ENCODE peak calls at places on chromosome 13, in seven cellular contexts. J is mucosa of descending colon, R is activated B cell treated with CpG ODN at 0.5 μM for 24 hours, G is hepatocyte, Q is kidney epithelial cell, P is vagina, Z is endodermal cell. D is an unnamed sample.

GRCh38 chr13:32901994-32902780 is 114.0 kb upstream of the KL start:
- DNase-seq in G (no peak), J (no peak), P (no peak), Z (no peak), Q (no peak), R (no peak), D (no peak)

GRCh38 chr13:21152251-21152899 is 24.0 kb downstream of the SKA3 start:
- DNase-seq in P (no peak), Z (peak), G (no peak), J (no peak), Q (no peak), R (no peak), D (no peak)

GRCh38 chr13:80572308-80572676 is 231.4 kb upstream of the SPRY2 start:
- DNase-seq in J (no peak), G (no peak), P (no peak), Z (no peak), Q (no peak), R (no peak), D (no peak)

GRCh38 chr13:35789335-35790166 is 313.1 kb upstream of the MAB21L1 start:
- DNase-seq in J (no peak), G (peak), R (no peak), P (no peak), Q (peak), Z (no peak), D (no peak)

GRCh38 chr13:106599875-106600797 is 32.2 kb upstream of the ARGLU1 start:
- DNase-seq in Q (no peak), Z (no peak), R (no peak), J (no peak), P (no peak), G (peak), D (no peak)

GRCh38 chr13:28429096-28429495 is 65.8 kb downstream of the FLT1 start:
- DNase-seq in J (no peak), P (no peak), G (no peak), Z (no peak), R (no peak), Q (no peak), D (no peak)

GRCh38 chr13:85386424-85386823 is 412.8 kb downstream of the SLITRK6 start:
- DNase-seq in J (no peak), Q (peak), Z (no peak), P (no peak), R (no peak), G (no peak), D (no peak)

GRCh38 chr13:80477641-80478443 is 136.9 kb upstream of the SPRY2 start:
- DNase-seq in J (no peak), Z (no peak), G (peak), P (no peak), R (no peak), Q (no peak), D (no peak)

GRCh38 chr13:29961036-29961685 is 110.7 kb upstream of the UBL3 start:
- DNase-seq in P (no peak), Q (no peak), J (no peak), Z (no peak), R (no peak), G (no peak), D (no peak)

GRCh38 chr13:106063591-106064308 is 471.7 kb downstream of the EFNB2 start:
- DNase-seq in R (no peak), Z (no peak), Q (no peak), J (no peak), P (no peak), G (no peak), D (no peak)

GRCh38 chr13:93004919-93005318 is 221.7 kb upstream of the GPC6 start:
- DNase-seq in R (no peak), Q (no peak), J (no peak), G (no peak), P (no peak), Z (peak), D (no peak)

GRCh38 chr13:88800505-88800904 is 1129.3 kb downstream of the SLITRK5 start:
- DNase-seq in G (no peak), Q (no peak), P (no peak), Z (no peak), J (no peak), R (no peak), D (no peak)

GRCh38 chr13:44116562-44117315 is 237.0 kb downstream of the LACC1 start:
- DNase-seq in R (no peak), P (no peak), Q (no peak), G (no peak), Z (peak), J (no peak), D (no peak)

GRCh38 chr13:94556646-94557045 is 39.3 kb downstream of the TGDS start:
- DNase-seq in R (no peak), Z (no peak), G (no peak), P (no peak), J (no peak), Q (no peak), D (no peak)

GRCh38 chr13:73451120-73452029 is 392.6 kb downstream of the KLF5 start:
- DNase-seq in P (no peak), J (peak), Z (no peak), G (peak), Q (no peak), R (no peak), D (no peak)

GRCh38 chr13:35917942-35918645 is 213.1 kb downstream of the DCLK1 start:
- DNase-seq in G (no peak), R (no peak), P (no peak), J (no peak), Q (no peak), Z (no peak), D (no peak)

GRCh38 chr13:33782631-33783030 is 35.3 kb upstream of the RFC3 start:
- DNase-seq in G (no peak), Q (no peak), R (no peak), J (no peak), P (no peak), Z (no peak), D (no peak)

GRCh38 chr13:71879129-71879535 is 12.1 kb upstream of the DACH1 start:
- DNase-seq in Z (peak), P (no peak), J (no peak), G (peak), Q (no peak), R (no peak), D (no peak)

GRCh38 chr13:105991622-105992254 is 543.7 kb downstream of the EFNB2 start:
- DNase-seq in P (peak), R (no peak), Z (no peak), G (no peak), J (no peak), Q (no peak), D (no peak)

GRCh38 chr13:44932850-44933251 is 56.4 kb downstream of the NUFIP1 start:
- DNase-seq in G (no peak), R (no peak), Z (peak), J (no peak), Q (no peak), P (no peak), D (no peak)

GRCh38 chr13:79309690-79310089 is 96.4 kb downstream of the RBM26 start:
- DNase-seq in J (no peak), Z (no peak), Q (no peak), G (no peak), R (no peak), P (no peak), D (no peak)

GRCh38 chr13:27472941-27473340 is 22.6 kb upstream of the MTIF3 start:
- DNase-seq in P (peak), R (no peak), Q (no peak), G (no peak), J (no peak), Z (no peak), D (no peak)

GRCh38 chr13:59960683-59961082 is 203.0 kb downstream of the DIAPH3 start:
- DNase-seq in Z (no peak), J (no peak), G (no peak), P (no peak), Q (no peak), R (no peak), D (no peak)

GRCh38 chr13:109126973-109127615 is 497.7 kb downstream of the MYO16 start:
- DNase-seq in J (no peak), Z (no peak), Q (no peak), P (no peak), G (no peak), R (no peak), D (no peak)

GRCh38 chr13:44299544-44299943 is 74.1 kb upstream of the SERP2 start:
- DNase-seq in R (no peak), P (no peak), Q (no peak), G (no peak), Z (no peak), J (no peak), D (no peak)

GRCh38 chr13:99382428-99383133 is 75.4 kb upstream of the GPR183 start:
- DNase-seq in Z (peak), J (peak), R (no peak), P (peak), Q (no peak), G (no peak), D (no peak)

GRCh38 chr13:95641961-95642621 is 2.4 kb downstream of the DZIP1 start:
- DNase-seq in Q (no peak), P (no peak), G (peak), J (peak), Z (peak), R (no peak), D (no peak)

GRCh38 chr13:44605711-44606110 is 29.6 kb upstream of the TSC22D1 start:
- DNase-seq in R (no peak), J (no peak), G (no peak), Z (no peak), Q (no peak), P (no peak), D (no peak)

GRCh38 chr13:109036091-109036490 is 406.7 kb downstream of the MYO16 start:
- DNase-seq in G (no peak), Z (no peak), P (no peak), J (no peak), Q (no peak), R (no peak), D (no peak)

GRCh38 chr13:97710797-97711196 is 242.7 kb upstream of the IPO5 start:
- DNase-seq in P (no peak), G (no peak), Z (no peak), J (no peak), Q (no peak), R (no peak), D (no peak)

DNA sequence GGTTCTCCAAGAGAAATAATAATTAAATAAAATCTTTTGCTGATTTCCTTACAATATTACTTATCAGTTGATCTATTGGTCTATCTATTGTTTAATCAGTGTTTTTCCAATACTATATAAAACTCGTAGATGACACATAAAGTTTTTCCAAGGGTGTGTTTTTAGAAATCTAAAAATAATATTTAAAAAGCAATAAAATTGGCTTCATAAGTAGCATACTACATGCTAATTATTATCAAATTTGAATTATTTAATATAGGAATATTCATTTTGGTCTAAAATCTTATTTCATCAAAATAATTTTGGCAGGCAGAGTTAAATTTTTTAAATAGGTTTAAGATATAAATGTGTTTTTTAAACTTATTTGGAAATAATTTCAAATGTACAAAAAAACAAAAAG is 49.4 kb upstream of the MIR17HG start:
- DNase-seq in P (no peak), G (no peak), Z (no peak), R (no peak), Q (no peak), J (no peak), D (no peak)
- TF ChIP-seq CTCF in P (no peak), G (no peak), Z (no peak), R (no peak), Q (no peak), J (no peak), D (no peak)

DNA sequence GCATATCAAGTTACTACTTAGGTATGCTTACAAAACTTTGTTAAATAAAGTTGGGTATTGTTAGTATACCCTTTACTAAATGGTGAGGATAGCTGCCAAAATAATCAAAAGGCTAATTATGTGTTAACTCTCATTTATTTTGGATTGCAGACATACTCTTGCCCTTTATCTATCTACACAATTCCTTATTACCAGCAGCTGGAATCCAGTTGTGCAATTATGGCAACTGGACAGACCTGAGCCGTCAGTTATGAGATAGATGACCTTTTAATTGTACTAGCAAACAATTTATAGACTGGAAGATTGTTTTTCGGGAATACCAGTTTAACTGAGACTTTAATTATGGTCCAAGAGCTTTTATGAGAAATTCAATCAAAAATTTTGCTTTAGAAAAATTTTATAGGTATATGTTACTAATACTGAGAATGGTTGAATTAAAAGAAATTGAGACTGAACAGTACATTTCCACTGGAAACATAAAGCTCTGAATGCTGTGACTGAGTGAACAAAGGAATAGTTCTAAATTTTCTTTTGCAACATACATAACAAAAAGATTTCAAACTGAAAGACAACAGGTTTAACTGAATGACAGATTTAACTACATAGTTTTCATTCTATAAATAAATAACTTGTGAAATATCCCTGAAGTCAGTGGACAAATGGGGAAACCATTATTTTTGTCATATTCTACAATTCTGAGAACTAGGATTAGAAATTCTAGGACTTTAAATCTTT is 97.5 kb downstream of the ZC3H13 start:
- DNase-seq in Z (no peak), J (no peak), P (no peak), G (no peak), R (no peak), Q (no peak), D (no peak)
- TF ChIP-seq CTCF in Z (no peak), J (no peak), P (no peak), G (no peak), R (no peak), Q (no peak), D (no peak)

GRCh38 chr13:31236211-31236786 is 36.5 kb downstream of the B3GLCT start:
- DNase-seq in G (peak), P (no peak), Q (peak), J (no peak), Z (no peak), R (no peak), D (no peak)

DNA sequence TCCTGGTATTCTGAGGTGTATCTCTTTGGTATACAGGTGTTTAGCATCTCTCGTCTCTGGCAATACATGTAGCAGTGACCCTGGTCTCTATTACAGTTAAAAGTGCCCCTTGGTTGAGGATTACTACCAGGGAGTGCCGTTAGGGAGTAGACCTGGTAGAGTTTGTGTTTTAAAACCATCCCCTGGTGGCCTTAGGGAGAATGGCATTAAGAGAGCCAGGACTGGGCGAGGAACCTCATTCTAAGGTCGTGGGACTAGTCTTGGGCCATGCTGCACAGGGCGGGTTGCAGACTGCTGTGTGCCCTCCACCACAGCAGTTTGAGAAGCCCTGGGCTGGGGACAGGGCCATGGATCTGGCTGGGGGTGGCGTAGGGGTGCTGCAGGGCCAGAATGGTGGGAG is 35.0 kb downstream of the B3GLCT start:
- DNase-seq in Z (peak), J (no peak), G (no peak), Q (no peak), P (no peak), R (no peak), D (no peak)
- TF ChIP-seq CTCF in Z (peak), J (no peak), G (peak), Q (no peak), P (no peak), R (no peak), D (peak)

DNA sequence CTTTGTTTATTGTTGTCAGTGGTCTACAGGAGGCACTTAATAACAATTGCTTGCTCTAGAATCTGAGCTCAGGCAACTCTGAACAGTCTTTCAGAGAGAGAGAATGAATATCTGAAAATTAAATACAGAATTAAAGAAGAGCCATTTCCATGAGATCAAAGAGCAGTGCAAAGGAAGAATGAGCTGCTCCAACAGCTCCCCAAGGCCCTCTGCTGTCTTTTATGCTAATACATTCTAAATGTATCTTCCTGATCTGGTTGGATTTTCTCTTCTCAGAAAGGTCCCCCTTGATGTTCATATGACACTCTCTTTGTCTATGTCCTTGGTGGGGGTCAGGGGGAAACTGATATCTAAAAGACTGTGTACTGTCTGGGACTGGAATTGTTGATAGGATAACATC is 1029.6 kb downstream of the PCDH9 start:
- DNase-seq in R (no peak), P (no peak), J (no peak), Z (no peak), Q (no peak), G (no peak), D (no peak)
- TF ChIP-seq CTCF in R (no peak), P (no peak), J (no peak), Z (no peak), Q (no peak), G (peak), D (no peak)

GRCh38 chr13:24680258-24680920 is at the start of gene ATP12A:
- DNase-seq in J (peak), Q (no peak), Z (peak), R (no peak), G (peak), P (no peak), D (no peak)
- TF ChIP-seq CTCF in J (no peak), Q (peak), Z (peak), R (no peak), G (peak), P (no peak), D (no peak)

GRCh38 chr13:42498521-42498920 is 75.4 kb upstream of the TNFSF11 start:
- DNase-seq in G (no peak), R (no peak), P (no peak), Z (no peak), J (no peak), Q (no peak), D (no peak)
- TF ChIP-seq CTCF in G (no peak), R (no peak), P (no peak), Z (peak), J (no peak), Q (no peak), D (peak)

GRCh38 chr13:48233097-48233885 is at the start of gene ITM2B:
- DNase-seq in Z (no peak), R (peak), P (no peak), G (peak), Q (no peak), J (peak), D (peak)
- TF ChIP-seq CTCF in Z (peak), R (no peak), P (no peak), G (peak), Q (no peak), J (no peak), D (peak)

D was measured in D721Med.